ENCODE peak calls at places on chromosomes 12 and 14, in nine cellular contexts. H is astrocyte of the spinal cord; B is memory B cell; Z is mesendoderm; S is stimulated activated CD4-positive, alpha-beta T cell treated with anti-CD3 and anti-CD28 coated beads, TNF-alpha, amount 100 ng/mL, for 4 hours; V is Panc1; O is epithelial cell of esophagus; G is hypothalamus; J is DMS 273 treated with DMSO at 0.1 percent for 48 hours. M is an unnamed sample.
A peak's percentile ranks its signal among the peaks of the same experiment; 100 is the strongest.

GRCh38 chr12:31589582-31589895 is 1.4 kb downstream of the DENND5B start:
- DNase-seq in S (no peak), O (no peak), H (no peak), V (no peak), Z (no peak), J (no peak), G (no peak), B (peak; percentile 45), M (peak; percentile 46)

GRCh38 chr14:73231874-73232851 is 5.1 kb upstream of the PAPLN start:
- DNase-seq in S (no peak), V (no peak), G (no peak), J (no peak), B (no peak), O (peak; percentile 20), H (no peak), Z (peak; percentile 81), M (no peak)

GRCh38 chr12:117134059-117134458 is 34.8 kb upstream of the TESC start:
- DNase-seq in O (no peak), B (no peak), J (peak; percentile 39), Z (no peak), G (no peak), S (peak; percentile 13), V (no peak), H (no peak), M (no peak)

GRCh38 chr14:93039649-93040315 is 75.9 kb downstream of the ITPK1 start:
- DNase-seq in S (no peak), J (no peak), Z (no peak), V (no peak), B (no peak), H (peak; percentile 29), G (no peak), O (no peak), M (no peak)

GRCh38 chr14:55537782-55538181 is 42.2 kb upstream of the KTN1 start:
- DNase-seq in V (no peak), G (no peak), O (no peak), B (no peak), S (no peak), J (no peak), H (no peak), Z (no peak), M (no peak)

GRCh38 chr12:47190271-47190750 is 110.6 kb upstream of the AMIGO2 start:
- DNase-seq in H (peak; percentile 50), O (peak; percentile 87), B (no peak), S (no peak), V (no peak), G (no peak), Z (peak; percentile 60), J (no peak), M (no peak)

GRCh38 chr14:102736956-102737355 is 40.3 kb upstream of the TRAF3 start:
- DNase-seq in B (no peak), G (no peak), O (no peak), Z (no peak), V (no peak), J (no peak), H (no peak), S (no peak), M (no peak)

GRCh38 chr12:69966839-69967238 is 141.8 kb downstream of the MYRFL start:
- DNase-seq in O (peak; percentile 99), B (no peak), Z (no peak), J (no peak), V (no peak), G (no peak), H (no peak), S (no peak), M (no peak)

GRCh38 chr14:77299776-77300175 is 20.9 kb downstream of the POMT2 start:
- DNase-seq in B (no peak), S (no peak), G (no peak), O (no peak), J (no peak), V (no peak), Z (no peak), H (no peak), M (no peak)

M was measured in GM12891.